ENCODE peak calls at places on chromosomes 16 and 17, in four cellular contexts. One of them, this sample, is unnamed.

GRCh38 chr17:69733171-69734014 is 318.9 kb downstream of the MAP2K6 start:
- DNase-seq in left ventricle myocardium inferior: peak; percentile 22
- DNase-seq in kidney tubule cell: peak; percentile 95
- DNase-seq in GM04504: no peak
- DNase-seq in this sample: no peak

GRCh38 chr17:1958134-1958881 is 66.8 kb downstream of the RTN4RL1 start:
- DNase-seq in kidney tubule cell: no peak
- DNase-seq in GM04504: no peak
- DNase-seq in left ventricle myocardium inferior: no peak
- DNase-seq in this sample: no peak

GRCh38 chr16:88456356-88457292 is 3.5 kb downstream of the ZFPM1 start:
- DNase-seq in kidney tubule cell: peak; percentile 28
- DNase-seq in GM04504: no peak
- DNase-seq in left ventricle myocardium inferior: no peak
- DNase-seq in this sample: no peak

GRCh38 chr17:78970834-78971763 is 8.6 kb downstream of the LGALS3BP start:
- DNase-seq in kidney tubule cell: peak; percentile 74
- DNase-seq in left ventricle myocardium inferior: peak; percentile 85
- DNase-seq in GM04504: peak; percentile 29
- DNase-seq in this sample: peak; percentile 67

GRCh38 chr17:39527220-39527813 is 66.0 kb downstream of the CDK12 start:
- DNase-seq in kidney tubule cell: peak; percentile 30
- DNase-seq in left ventricle myocardium inferior: no peak
- DNase-seq in GM04504: no peak
- DNase-seq in this sample: no peak

GRCh38 chr17:47742319-47743181 is 9.5 kb downstream of the TBX21 start:
- DNase-seq in kidney tubule cell: no peak
- DNase-seq in left ventricle myocardium inferior: no peak
- DNase-seq in GM04504: no peak
- DNase-seq in this sample: peak; percentile 53

GRCh38 chr17:81251091-81251942 is 12.2 kb downstream of the NDUFAF8 start:
- DNase-seq in kidney tubule cell: no peak
- DNase-seq in left ventricle myocardium inferior: peak; percentile 56
- DNase-seq in GM04504: no peak
- DNase-seq in this sample: no peak

GRCh38 chr17:20089795-20090547 is 80.8 kb downstream of the SPECC1 start:
- DNase-seq in GM04504: no peak
- DNase-seq in left ventricle myocardium inferior: no peak
- DNase-seq in kidney tubule cell: no peak
- DNase-seq in this sample: no peak

GRCh38 chr17:61846088-61846487 is 17.2 kb downstream of the BRIP1 start:
- DNase-seq in GM04504: no peak
- DNase-seq in left ventricle myocardium inferior: no peak
- DNase-seq in kidney tubule cell: no peak
- DNase-seq in this sample: no peak

GRCh38 chr16:30997000-30997886 is 12.2 kb downstream of the HSD3B7 start:
- DNase-seq in kidney tubule cell: peak; percentile 84
- DNase-seq in left ventricle myocardium inferior: peak; percentile 86
- DNase-seq in GM04504: peak; percentile 62
- DNase-seq in this sample: peak; percentile 39

GRCh38 chr17:80114758-80115157 is 13.4 kb downstream of the GAA start:
- DNase-seq in left ventricle myocardium inferior: no peak
- DNase-seq in GM04504: no peak
- DNase-seq in kidney tubule cell: no peak
- DNase-seq in this sample: no peak

GRCh38 chr17:78783711-78784396 is 1.8 kb upstream of the CYTH1 start:
- DNase-seq in GM04504: no peak
- DNase-seq in left ventricle myocardium inferior: no peak
- DNase-seq in kidney tubule cell: no peak
- DNase-seq in this sample: no peak

GRCh38 chr16:1159325-1159972 is 6.5 kb downstream of the CACNA1H start:
- DNase-seq in kidney tubule cell: no peak
- DNase-seq in left ventricle myocardium inferior: no peak
- DNase-seq in GM04504: no peak
- DNase-seq in this sample: no peak

GRCh38 chr17:68324114-68324513 is 32.8 kb downstream of the ARSG start:
- DNase-seq in left ventricle myocardium inferior: no peak
- DNase-seq in GM04504: no peak
- DNase-seq in kidney tubule cell: peak; percentile 35
- DNase-seq in this sample: no peak